ENCODE peak calls at places on chromosomes 2 and 18, in six cellular contexts. B is effector memory CD8-positive, alpha-beta T cell; M is GM10248; K is ecto neural progenitor cell; N is NCI-H2171; G is AG04450. O is an unnamed sample.
A peak's percentile ranks its signal among the peaks of the same experiment; 100 is the strongest.

GRCh38 chr2:66443977-66444855 is 9.3 kb downstream of the MEIS1 start:
- DNase-seq in B (no peak), M (no peak), K (no peak), N (no peak), G (no peak), O (no peak)

GRCh38 chr18:69484699-69485396 is 84.2 kb downstream of the DOK6 start:
- DNase-seq in B (no peak), M (no peak), K (no peak), N (no peak), G (peak; percentile 18), O (no peak)

GRCh38 chr2:119760876-119761275 is 1.2 kb downstream of the PTPN4 start:
- DNase-seq in B (no peak), M (no peak), K (no peak), N (no peak), G (no peak), O (no peak)

GRCh38 chr2:177029501-177029900 is 183.1 kb upstream of the HNRNPA3 start:
- DNase-seq in B (no peak), M (no peak), K (no peak), N (no peak), G (no peak), O (no peak)

GRCh38 chr18:68034293-68034692 is 517.8 kb upstream of the DSEL start:
- DNase-seq in B (no peak), M (no peak), K (no peak), N (no peak), G (no peak), O (no peak)

GRCh38 chr2:127584047-127584446 is 48.6 kb downstream of the MYO7B start:
- DNase-seq in B (no peak), M (no peak), K (peak; percentile 31), N (no peak), G (no peak), O (no peak)

GRCh38 chr2:33903237-33903636 is 304.1 kb upstream of the FAM98A start:
- DNase-seq in B (no peak), M (no peak), K (no peak), N (no peak), G (no peak), O (no peak)

GRCh38 chr2:141468746-141469145 is 662.1 kb downstream of the LRP1B start:
- DNase-seq in B (no peak), M (no peak), K (no peak), N (no peak), G (no peak), O (peak; percentile 46)

GRCh38 chr2:238284802-238285515 is 3.5 kb downstream of the PER2 start:
- DNase-seq in B (no peak), M (no peak), K (no peak), N (no peak), G (no peak), O (no peak)

GRCh38 chr2:239546541-239546940 is 145.7 kb upstream of the HDAC4 start:
- DNase-seq in B (no peak), M (no peak), K (no peak), N (no peak), G (no peak), O (no peak)

GRCh38 chr2:201357216-201357615 is at the start of gene FLACC1:
- DNase-seq in B (no peak), M (no peak), K (peak; percentile 63), N (no peak), G (no peak), O (no peak)

GRCh38 chr18:79380816-79381806 is 14.6 kb upstream of the NFATC1 start:
- DNase-seq in B (peak; percentile 78), M (peak; percentile 87), K (peak; percentile 90), N (no peak), G (no peak), O (no peak)

GRCh38 chr2:47002031-47002430 is 86.4 kb upstream of the MCFD2 start:
- DNase-seq in B (no peak), M (no peak), K (peak; percentile 60), N (no peak), G (no peak), O (no peak)

GRCh38 chr2:28108143-28108542 is 217.6 kb downstream of the BABAM2 start:
- DNase-seq in B (no peak), M (no peak), K (no peak), N (no peak), G (no peak), O (no peak)

GRCh38 chr2:191877875-191878274 is 31.0 kb upstream of the CAVIN2 start:
- DNase-seq in B (no peak), M (no peak), K (no peak), N (no peak), G (no peak), O (no peak)

GRCh38 chr2:234289789-234290188 is 207.1 kb downstream of the ARL4C start:
- DNase-seq in B (no peak), M (no peak), K (no peak), N (no peak), G (peak; percentile 73), O (no peak)

GRCh38 chr2:194203898-194204297 is 1453.1 kb upstream of the SLC39A10 start:
- DNase-seq in B (no peak), M (no peak), K (no peak), N (no peak), G (no peak), O (no peak)

GRCh38 chr18:78506031-78506461 is 473.6 kb upstream of the SALL3 start:
- DNase-seq in B (no peak), M (no peak), K (peak; percentile 82), N (no peak), G (no peak), O (no peak)

GRCh38 chr2:225566798-225567197 is 167.3 kb downstream of the NYAP2 start:
- DNase-seq in B (no peak), M (no peak), K (no peak), N (no peak), G (no peak), O (no peak)

GRCh38 chr2:238458641-238459040 is 31.9 kb downstream of the ASB1 start:
- DNase-seq in B (no peak), M (no peak), K (no peak), N (no peak), G (no peak), O (no peak)

GRCh38 chr2:30786923-30787685 is 20.1 kb downstream of the CAPN13 start:
- DNase-seq in B (no peak), M (no peak), K (no peak), N (no peak), G (no peak), O (no peak)

GRCh38 chr2:239890347-239890746 is 134.8 kb downstream of the NDUFA10 start:
- DNase-seq in B (no peak), M (no peak), K (peak; percentile 11), N (no peak), G (no peak), O (no peak)

GRCh38 chr2:181457121-181457740 is at the start of gene ITGA4:
- DNase-seq in B (peak; percentile 82), M (peak; percentile 83), K (peak; percentile 90), N (peak; percentile 82), G (peak; percentile 34), O (peak; percentile 88)

GRCh38 chr2:177397501-177398289 is 5.1 kb downstream of the AGPS start:
- DNase-seq in B (no peak), M (no peak), K (no peak), N (no peak), G (peak; percentile 42), O (no peak)

GRCh38 chr2:172600644-172601043 is 44.8 kb downstream of the PDK1 start:
- DNase-seq in B (no peak), M (no peak), K (no peak), N (no peak), G (no peak), O (no peak)

GRCh38 chr18:48519431-48520100 is 19.3 kb upstream of the CTIF start:
- DNase-seq in B (no peak), M (no peak), K (no peak), N (no peak), G (no peak), O (no peak)

GRCh38 chr2:106159867-106160785 is 34.0 kb downstream of the UXS1 start:
- DNase-seq in B (peak; percentile 49), M (peak; percentile 29), K (no peak), N (no peak), G (no peak), O (no peak)

GRCh38 chr2:56130463-56131070 is 53.2 kb upstream of the CCDC85A start:
- DNase-seq in B (no peak), M (no peak), K (no peak), N (peak; percentile 11), G (peak; percentile 2), O (peak; percentile 52)

GRCh38 chr18:26488417-26489009 is 59.8 kb downstream of the KCTD1 start:
- DNase-seq in B (no peak), M (no peak), K (no peak), N (no peak), G (no peak), O (no peak)

GRCh38 chr2:120910956-120911951 is 175.6 kb downstream of the GLI2 start:
- DNase-seq in B (no peak), M (no peak), K (no peak), N (no peak), G (no peak), O (no peak)

GRCh38 chr18:30957086-30957485 is 85.5 kb downstream of the DSC3 start:
- DNase-seq in B (no peak), M (no peak), K (no peak), N (no peak), G (no peak), O (no peak)

GRCh38 chr18:5973079-5973478 is 77.8 kb upstream of the TMEM200C start:
- DNase-seq in B (no peak), M (no peak), K (no peak), N (no peak), G (no peak), O (no peak)

GRCh38 chr2:31219131-31219969 is 2.0 kb upstream of the CAPN14 start:
- DNase-seq in B (no peak), M (peak; percentile 66), K (no peak), N (no peak), G (no peak), O (no peak)

GRCh38 chr2:177538323-177538722 is 145.8 kb downstream of the AGPS start:
- DNase-seq in B (no peak), M (no peak), K (no peak), N (peak; percentile 40), G (no peak), O (no peak)

GRCh38 chr18:52353589-52353988 is 13.6 kb downstream of the DCC start:
- DNase-seq in B (no peak), M (no peak), K (no peak), N (no peak), G (no peak), O (no peak)

GRCh38 chr18:48715651-48716354 is 177.0 kb downstream of the CTIF start:
- DNase-seq in B (no peak), M (peak; percentile 65), K (no peak), N (no peak), G (no peak), O (no peak)

GRCh38 chr2:64426191-64426952 is 27.6 kb upstream of the LGALSL start:
- DNase-seq in B (no peak), M (no peak), K (no peak), N (no peak), G (no peak), O (no peak)

GRCh38 chr18:25168011-25168410 is 184.0 kb downstream of the ZNF521 start:
- DNase-seq in B (no peak), M (no peak), K (no peak), N (peak; percentile 91), G (no peak), O (no peak)

O was measured in NCI-H446.